ENCODE peak calls at places on chromosome 21, in five cellular contexts. One of them, this sample, is unnamed.

GRCh38 chr21:35217504-35218060 is 168.5 kb upstream of the RUNX1 start:
- DNase-seq in tibial artery: no peak
- DNase-seq in fibroblast of pulmonary artery: peak; percentile 74
- DNase-seq in left lung: peak; percentile 39
- DNase-seq in NB4: no peak
- DNase-seq in this sample: no peak

GRCh38 chr21:26597981-26598380 is 24.9 kb upstream of the CYYR1 start:
- DNase-seq in fibroblast of pulmonary artery: no peak
- DNase-seq in NB4: no peak
- DNase-seq in tibial artery: no peak
- DNase-seq in left lung: no peak
- DNase-seq in this sample: no peak

GRCh38 chr21:32603131-32603530 is 9.0 kb downstream of the CFAP298 start:
- DNase-seq in left lung: no peak
- DNase-seq in fibroblast of pulmonary artery: no peak
- DNase-seq in NB4: no peak
- DNase-seq in tibial artery: no peak
- DNase-seq in this sample: no peak

GRCh38 chr21:42465008-42465878 is 30.8 kb downstream of the RSPH1 start:
- DNase-seq in tibial artery: no peak
- DNase-seq in fibroblast of pulmonary artery: peak; percentile 28
- DNase-seq in left lung: no peak
- DNase-seq in NB4: peak; percentile 94
- DNase-seq in this sample: no peak

GRCh38 chr21:38610573-38611251 is 112.4 kb upstream of the ERG start:
- DNase-seq in left lung: no peak
- DNase-seq in NB4: no peak
- DNase-seq in fibroblast of pulmonary artery: no peak
- DNase-seq in tibial artery: no peak
- DNase-seq in this sample: no peak

GRCh38 chr21:35940074-35940927 is 120.0 kb downstream of the SETD4 start:
- DNase-seq in tibial artery: peak; percentile 28
- DNase-seq in left lung: peak; percentile 40
- DNase-seq in fibroblast of pulmonary artery: peak; percentile 86
- DNase-seq in NB4: peak; percentile 85
- DNase-seq in this sample: peak; percentile 21

GRCh38 chr21:43719748-43720538 is 1.0 kb downstream of the PDXK start:
- DNase-seq in tibial artery: no peak
- DNase-seq in fibroblast of pulmonary artery: no peak
- DNase-seq in left lung: peak; percentile 56
- DNase-seq in NB4: no peak
- DNase-seq in this sample: no peak

GRCh38 chr21:26881504-26882228 is 36.5 kb upstream of the ADAMTS1 start:
- DNase-seq in tibial artery: no peak
- DNase-seq in left lung: no peak
- DNase-seq in fibroblast of pulmonary artery: peak; percentile 54
- DNase-seq in NB4: peak; percentile 26
- DNase-seq in this sample: no peak

GRCh38 chr21:20445971-20446370 is 552.2 kb upstream of the NCAM2 start:
- DNase-seq in NB4: no peak
- DNase-seq in fibroblast of pulmonary artery: no peak
- DNase-seq in left lung: no peak
- DNase-seq in tibial artery: no peak
- DNase-seq in this sample: no peak

GRCh38 chr21:20443558-20444155 is 554.6 kb upstream of the NCAM2 start:
- DNase-seq in tibial artery: no peak
- DNase-seq in fibroblast of pulmonary artery: no peak
- DNase-seq in NB4: peak; percentile 40
- DNase-seq in left lung: no peak
- DNase-seq in this sample: no peak
- TF ChIP-seq CTCF in tibial artery: no peak
- TF ChIP-seq CTCF in fibroblast of pulmonary artery: peak; percentile 2
- TF ChIP-seq CTCF in NB4: peak; percentile 52
- TF ChIP-seq CTCF in left lung: peak; percentile 39
- TF ChIP-seq CTCF in this sample: no peak

GRCh38 chr21:9767592-9768375 is 753.6 kb upstream of the TPTE start:
- DNase-seq in tibial artery: no peak
- DNase-seq in NB4: no peak
- DNase-seq in left lung: no peak
- DNase-seq in fibroblast of pulmonary artery: no peak
- DNase-seq in this sample: no peak
- H3K4me3 ChIP-seq in tibial artery: no peak overlapping the region
- H3K4me3 ChIP-seq in NB4: no peak overlapping the region
- H3K4me3 ChIP-seq in left lung: no peak overlapping the region
- H3K4me3 ChIP-seq in fibroblast of pulmonary artery: no peak overlapping the region
- H3K4me3 ChIP-seq in this sample: no peak overlapping the region

DNA sequence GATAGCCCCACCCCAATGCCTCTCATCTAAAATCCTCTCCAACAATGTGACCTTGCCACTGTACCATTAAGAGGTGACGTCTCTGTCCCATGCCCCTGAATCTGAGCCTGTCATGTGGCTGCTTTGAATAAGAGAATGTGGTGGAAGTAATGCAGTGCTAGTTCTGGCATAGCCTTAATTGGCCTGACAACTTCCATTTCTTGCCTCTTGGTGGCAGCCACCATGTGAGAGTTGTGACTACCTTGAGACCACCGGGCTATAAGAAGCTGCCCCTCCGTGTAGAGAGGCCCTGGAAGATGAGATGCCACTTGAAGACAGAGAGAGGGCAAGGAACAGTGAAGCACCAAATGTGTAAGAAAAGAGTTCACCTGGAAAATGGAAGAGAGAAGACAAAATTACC is 95.4 kb downstream of the POFUT2 start:
- DNase-seq in tibial artery: no peak
- DNase-seq in NB4: no peak
- DNase-seq in fibroblast of pulmonary artery: no peak
- DNase-seq in left lung: no peak
- DNase-seq in this sample: no peak
- TF ChIP-seq CTCF in tibial artery: no peak
- TF ChIP-seq CTCF in NB4: no peak
- TF ChIP-seq CTCF in fibroblast of pulmonary artery: no peak
- TF ChIP-seq CTCF in left lung: no peak
- TF ChIP-seq CTCF in this sample: no peak

DNA sequence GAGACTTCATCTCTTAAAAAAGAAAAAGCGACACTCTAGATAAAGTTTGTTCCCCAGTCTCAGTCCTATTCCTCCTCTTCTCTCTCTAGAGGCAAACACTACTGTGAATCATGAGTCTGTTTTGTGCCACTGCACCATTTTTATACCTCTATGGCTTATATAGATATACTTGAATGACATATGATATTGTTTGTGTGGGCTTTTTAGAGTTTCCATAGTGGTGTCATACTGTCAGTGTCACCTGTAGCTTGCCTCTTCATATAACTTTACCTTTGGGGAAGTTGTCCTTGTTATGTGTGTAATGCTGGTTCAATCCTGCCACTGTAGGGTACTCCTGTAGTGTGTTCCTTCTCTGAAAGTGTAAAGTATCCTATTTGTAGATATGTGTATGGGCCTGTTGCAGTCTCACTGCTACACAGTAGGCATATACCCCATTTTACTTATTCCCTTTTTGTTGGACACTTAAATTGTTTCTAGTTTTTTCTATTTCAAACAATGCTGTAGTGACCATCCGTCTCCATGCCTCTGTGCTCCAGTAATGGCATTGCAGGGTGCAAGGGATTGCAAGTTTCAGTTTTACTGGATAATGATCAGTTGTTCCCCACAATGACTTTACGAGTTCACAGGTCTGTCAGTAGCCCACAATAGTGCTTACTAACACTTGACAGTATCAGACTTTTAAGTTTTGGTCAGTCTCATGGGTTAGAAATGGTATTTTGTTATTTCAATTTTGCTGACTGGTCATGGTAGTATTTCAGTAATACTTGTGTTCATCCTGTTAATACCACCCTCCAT is 2.7 kb downstream of the PRMT2 start:
- DNase-seq in tibial artery: no peak
- DNase-seq in NB4: peak; percentile 48
- DNase-seq in left lung: no peak
- DNase-seq in fibroblast of pulmonary artery: no peak
- DNase-seq in this sample: no peak
- H3K4me3 ChIP-seq in tibial artery: peak overlapping the region; percentile 20
- H3K4me3 ChIP-seq in NB4: peak overlapping the region; percentile 10
- H3K4me3 ChIP-seq in left lung: no peak overlapping the region
- H3K4me3 ChIP-seq in fibroblast of pulmonary artery: peak overlapping the region; percentile 18
- H3K4me3 ChIP-seq in this sample: no peak overlapping the region